ENCODE peak calls at places on chromosomes 16 and 17, in nine cellular contexts. One of them, this sample, is unnamed.

GRCh38 chr17:29930399-29931010 is 477 bp upstream of the SSH2 start:
- DNase-seq in CD8-positive, alpha-beta T cell: no peak
- DNase-seq in astrocyte of the cerebellum: no peak
- DNase-seq in fibroblast of pulmonary artery: no peak
- DNase-seq in fibroblast of lung: peak; percentile 60
- DNase-seq in cardiac muscle cell: peak; percentile 44
- DNase-seq in GM12878: no peak
- DNase-seq in HFF-Myc: no peak
- DNase-seq in AG04449: no peak
- DNase-seq in this sample: no peak

GRCh38 chr16:82585675-82586074 is 41.1 kb upstream of the CDH13 start:
- DNase-seq in CD8-positive, alpha-beta T cell: no peak
- DNase-seq in astrocyte of the cerebellum: peak; percentile 29
- DNase-seq in fibroblast of pulmonary artery: peak; percentile 20
- DNase-seq in fibroblast of lung: no peak
- DNase-seq in cardiac muscle cell: no peak
- DNase-seq in GM12878: no peak
- DNase-seq in HFF-Myc: no peak
- DNase-seq in AG04449: peak; percentile 34
- DNase-seq in this sample: no peak

GRCh38 chr17:4852504-4853075 is 19.4 kb downstream of the MINK1 start:
- DNase-seq in CD8-positive, alpha-beta T cell: peak; percentile 46
- DNase-seq in astrocyte of the cerebellum: peak; percentile 23
- DNase-seq in fibroblast of pulmonary artery: peak; percentile 62
- DNase-seq in fibroblast of lung: peak; percentile 41
- DNase-seq in cardiac muscle cell: peak; percentile 25
- DNase-seq in GM12878: no peak
- DNase-seq in HFF-Myc: peak; percentile 29
- DNase-seq in AG04449: no peak
- DNase-seq in this sample: peak; percentile 38

GRCh38 chr16:48608452-48608851 is 1.5 kb downstream of the N4BP1 start:
- DNase-seq in CD8-positive, alpha-beta T cell: peak; percentile 31
- DNase-seq in astrocyte of the cerebellum: no peak
- DNase-seq in fibroblast of pulmonary artery: no peak
- DNase-seq in fibroblast of lung: no peak
- DNase-seq in cardiac muscle cell: no peak
- DNase-seq in GM12878: peak; percentile 61
- DNase-seq in HFF-Myc: no peak
- DNase-seq in AG04449: no peak
- DNase-seq in this sample: no peak

GRCh38 chr17:81682565-81683207 is 911 bp downstream of the ARL16 start:
- DNase-seq in CD8-positive, alpha-beta T cell: no peak
- DNase-seq in astrocyte of the cerebellum: no peak
- DNase-seq in fibroblast of pulmonary artery: peak; percentile 11
- DNase-seq in fibroblast of lung: no peak
- DNase-seq in cardiac muscle cell: no peak
- DNase-seq in GM12878: no peak
- DNase-seq in HFF-Myc: no peak
- DNase-seq in AG04449: no peak
- DNase-seq in this sample: no peak

GRCh38 chr17:18957831-18958230 is 5.9 kb downstream of the SLC5A10 start:
- DNase-seq in CD8-positive, alpha-beta T cell: no peak
- DNase-seq in astrocyte of the cerebellum: no peak
- DNase-seq in fibroblast of pulmonary artery: no peak
- DNase-seq in fibroblast of lung: no peak
- DNase-seq in cardiac muscle cell: no peak
- DNase-seq in GM12878: no peak
- DNase-seq in HFF-Myc: no peak
- DNase-seq in AG04449: no peak
- DNase-seq in this sample: no peak

GRCh38 chr17:68097161-68097805 is 61.7 kb downstream of the KPNA2 start:
- DNase-seq in CD8-positive, alpha-beta T cell: no peak
- DNase-seq in astrocyte of the cerebellum: no peak
- DNase-seq in fibroblast of pulmonary artery: no peak
- DNase-seq in fibroblast of lung: no peak
- DNase-seq in cardiac muscle cell: no peak
- DNase-seq in GM12878: no peak
- DNase-seq in HFF-Myc: no peak
- DNase-seq in AG04449: no peak
- DNase-seq in this sample: no peak

GRCh38 chr16:27109666-27110523 is 43.2 kb downstream of the C16orf82 start:
- DNase-seq in CD8-positive, alpha-beta T cell: peak; percentile 64
- DNase-seq in astrocyte of the cerebellum: peak; percentile 28
- DNase-seq in fibroblast of pulmonary artery: peak; percentile 56
- DNase-seq in fibroblast of lung: peak; percentile 75
- DNase-seq in cardiac muscle cell: peak; percentile 78
- DNase-seq in GM12878: no peak
- DNase-seq in HFF-Myc: no peak
- DNase-seq in AG04449: no peak
- DNase-seq in this sample: peak; percentile 18

GRCh38 chr16:47311738-47312505 is 148.9 kb downstream of the ITFG1 start:
- DNase-seq in CD8-positive, alpha-beta T cell: no peak
- DNase-seq in astrocyte of the cerebellum: peak; percentile 19
- DNase-seq in fibroblast of pulmonary artery: peak; percentile 36
- DNase-seq in fibroblast of lung: no peak
- DNase-seq in cardiac muscle cell: no peak
- DNase-seq in GM12878: no peak
- DNase-seq in HFF-Myc: no peak
- DNase-seq in AG04449: no peak
- DNase-seq in this sample: no peak

GRCh38 chr17:15780188-15780587 is 48.1 kb downstream of the TBC1D26 start:
- DNase-seq in CD8-positive, alpha-beta T cell: no peak
- DNase-seq in astrocyte of the cerebellum: no peak
- DNase-seq in fibroblast of pulmonary artery: no peak
- DNase-seq in fibroblast of lung: no peak
- DNase-seq in cardiac muscle cell: no peak
- DNase-seq in GM12878: no peak
- DNase-seq in HFF-Myc: no peak
- DNase-seq in AG04449: no peak
- DNase-seq in this sample: no peak

GRCh38 chr17:15779119-15779518 is 47.0 kb downstream of the TBC1D26 start:
- DNase-seq in CD8-positive, alpha-beta T cell: no peak
- DNase-seq in astrocyte of the cerebellum: no peak
- DNase-seq in fibroblast of pulmonary artery: no peak
- DNase-seq in fibroblast of lung: no peak
- DNase-seq in cardiac muscle cell: no peak
- DNase-seq in GM12878: no peak
- DNase-seq in HFF-Myc: no peak
- DNase-seq in AG04449: no peak
- DNase-seq in this sample: no peak

GRCh38 chr17:15777717-15778116 is 45.6 kb downstream of the TBC1D26 start:
- DNase-seq in CD8-positive, alpha-beta T cell: no peak
- DNase-seq in astrocyte of the cerebellum: no peak
- DNase-seq in fibroblast of pulmonary artery: no peak
- DNase-seq in fibroblast of lung: no peak
- DNase-seq in cardiac muscle cell: no peak
- DNase-seq in GM12878: no peak
- DNase-seq in HFF-Myc: no peak
- DNase-seq in AG04449: no peak
- DNase-seq in this sample: no peak

GRCh38 chr17:15777297-15777696 is 45.2 kb downstream of the TBC1D26 start:
- DNase-seq in CD8-positive, alpha-beta T cell: no peak
- DNase-seq in astrocyte of the cerebellum: no peak
- DNase-seq in fibroblast of pulmonary artery: no peak
- DNase-seq in fibroblast of lung: no peak
- DNase-seq in cardiac muscle cell: no peak
- DNase-seq in GM12878: no peak
- DNase-seq in HFF-Myc: no peak
- DNase-seq in AG04449: no peak
- DNase-seq in this sample: no peak

DNA sequence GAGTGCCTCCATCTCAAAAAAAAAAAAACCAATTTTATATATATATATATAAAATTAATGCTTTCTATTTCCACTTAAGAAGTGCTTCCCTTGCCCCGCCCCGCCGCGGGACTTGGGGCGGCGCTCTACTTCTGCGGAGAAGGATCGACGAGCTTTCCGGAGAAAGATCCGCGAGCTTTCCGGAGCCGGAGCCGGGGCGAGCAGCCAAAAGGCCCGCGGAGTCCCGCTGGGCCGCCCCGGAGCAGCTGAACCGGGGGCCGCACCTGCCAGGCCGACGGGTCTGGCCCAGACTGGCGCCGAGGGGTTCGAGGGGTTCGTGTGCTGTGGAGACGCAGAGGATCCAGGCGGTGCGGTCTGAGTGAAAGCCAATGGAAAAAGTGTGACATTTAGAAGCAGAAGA is 50.7 kb downstream of the TBC1D26 start:
- DNase-seq in CD8-positive, alpha-beta T cell: no peak
- DNase-seq in astrocyte of the cerebellum: no peak
- DNase-seq in fibroblast of pulmonary artery: peak; percentile 52
- DNase-seq in fibroblast of lung: peak; percentile 55
- DNase-seq in cardiac muscle cell: no peak
- DNase-seq in GM12878: no peak
- DNase-seq in HFF-Myc: no peak
- DNase-seq in AG04449: no peak
- DNase-seq in this sample: no peak
- H3K4me3 ChIP-seq in CD8-positive, alpha-beta T cell: no peak overlapping the region
- H3K4me3 ChIP-seq in astrocyte of the cerebellum: peak overlapping the region; percentile 30
- H3K4me3 ChIP-seq in fibroblast of pulmonary artery: peak overlapping the region; percentile 36
- H3K4me3 ChIP-seq in fibroblast of lung: no peak overlapping the region
- H3K4me3 ChIP-seq in cardiac muscle cell: no peak overlapping the region
- H3K4me3 ChIP-seq in GM12878: no peak overlapping the region
- H3K4me3 ChIP-seq in HFF-Myc: peak overlapping the region; percentile 1
- H3K4me3 ChIP-seq in AG04449: peak overlapping the region; percentile 27
- H3K4me3 ChIP-seq in this sample: peak overlapping the region; percentile 32

DNA sequence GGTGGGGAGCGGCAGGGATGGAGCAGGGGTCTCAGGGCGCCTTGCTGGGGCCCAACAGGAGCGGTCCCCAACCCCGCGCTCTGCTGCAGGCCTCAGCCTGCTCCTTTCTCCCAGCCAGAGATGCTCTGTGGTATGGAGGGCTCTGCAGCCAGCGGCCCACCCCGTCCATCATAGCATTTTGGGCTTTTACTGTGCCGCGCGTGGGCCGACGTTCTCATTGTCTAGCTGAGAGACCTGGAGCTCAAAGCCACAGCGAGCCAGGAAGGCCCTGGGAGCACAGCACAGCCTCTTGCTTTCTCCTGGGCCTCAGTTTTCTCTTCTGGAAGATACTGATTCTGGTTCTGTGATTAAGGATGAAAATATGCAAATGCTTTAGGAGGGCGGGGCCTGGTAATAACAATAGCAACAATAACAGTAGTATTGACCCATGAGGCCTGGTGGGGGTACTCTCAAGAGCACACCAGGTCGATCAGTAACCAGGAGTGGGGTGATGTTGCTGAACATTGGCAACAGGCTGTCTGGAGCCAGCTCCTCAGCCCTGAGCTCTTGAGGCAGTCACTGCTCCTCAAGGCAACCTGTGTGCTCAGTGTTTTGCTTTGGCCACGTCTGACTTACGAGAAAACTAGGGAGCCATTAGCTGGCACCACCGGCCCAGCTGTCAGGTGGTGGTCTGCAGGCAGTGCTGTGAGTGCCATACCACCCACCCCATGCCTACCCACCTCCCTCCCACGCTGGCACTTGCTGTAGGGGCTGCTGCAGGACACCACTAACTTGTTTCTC is 1.1 kb upstream of the RASD1 start:
- DNase-seq in CD8-positive, alpha-beta T cell: no peak
- DNase-seq in astrocyte of the cerebellum: no peak
- DNase-seq in fibroblast of pulmonary artery: no peak
- DNase-seq in fibroblast of lung: no peak
- DNase-seq in cardiac muscle cell: no peak
- DNase-seq in GM12878: no peak
- DNase-seq in HFF-Myc: no peak
- DNase-seq in AG04449: no peak
- DNase-seq in this sample: no peak
- H3K4me3 ChIP-seq in CD8-positive, alpha-beta T cell: peak overlapping the region; percentile 76
- H3K4me3 ChIP-seq in astrocyte of the cerebellum: no peak overlapping the region
- H3K4me3 ChIP-seq in fibroblast of pulmonary artery: no peak overlapping the region
- H3K4me3 ChIP-seq in fibroblast of lung: peak overlapping the region; percentile 15
- H3K4me3 ChIP-seq in cardiac muscle cell: no peak overlapping the region
- H3K4me3 ChIP-seq in GM12878: no peak overlapping the region
- H3K4me3 ChIP-seq in HFF-Myc: no peak overlapping the region
- H3K4me3 ChIP-seq in AG04449: peak overlapping the region; percentile 23
- H3K4me3 ChIP-seq in this sample: peak overlapping the region; percentile 29

DNA sequence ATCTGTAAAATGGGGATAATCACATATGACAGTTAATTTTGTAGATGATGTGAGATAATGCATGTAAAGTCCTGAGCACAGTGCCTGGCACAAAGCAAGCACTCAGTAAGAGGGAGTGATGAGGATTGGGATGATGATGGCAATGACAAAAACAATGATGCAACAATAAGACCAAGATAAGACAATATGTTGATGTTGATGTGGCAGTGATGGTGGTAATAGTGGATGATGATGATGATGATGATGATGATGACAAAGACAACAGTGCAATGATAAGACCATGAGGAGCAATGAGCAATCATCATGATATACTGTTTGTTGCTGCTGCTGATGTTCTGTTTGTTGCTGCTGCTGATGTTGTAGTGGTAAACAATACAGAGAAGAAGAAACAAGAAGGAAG is 344.1 kb downstream of the NPIPA8 start:
- DNase-seq in CD8-positive, alpha-beta T cell: no peak
- DNase-seq in astrocyte of the cerebellum: no peak
- DNase-seq in fibroblast of pulmonary artery: no peak
- DNase-seq in fibroblast of lung: no peak
- DNase-seq in cardiac muscle cell: no peak
- DNase-seq in GM12878: no peak
- DNase-seq in HFF-Myc: no peak
- DNase-seq in AG04449: no peak
- DNase-seq in this sample: no peak
- H3K4me3 ChIP-seq in CD8-positive, alpha-beta T cell: no peak overlapping the region
- H3K4me3 ChIP-seq in astrocyte of the cerebellum: no peak overlapping the region
- H3K4me3 ChIP-seq in fibroblast of pulmonary artery: no peak overlapping the region
- H3K4me3 ChIP-seq in fibroblast of lung: no peak overlapping the region
- H3K4me3 ChIP-seq in cardiac muscle cell: no peak overlapping the region
- H3K4me3 ChIP-seq in GM12878: no peak overlapping the region
- H3K4me3 ChIP-seq in HFF-Myc: no peak overlapping the region
- H3K4me3 ChIP-seq in AG04449: no peak overlapping the region
- H3K4me3 ChIP-seq in this sample: no peak overlapping the region

GRCh38 chr16:12083625-12084024 is 107.1 kb downstream of the SNX29 start:
- DNase-seq in CD8-positive, alpha-beta T cell: no peak
- DNase-seq in astrocyte of the cerebellum: no peak
- DNase-seq in fibroblast of pulmonary artery: no peak
- DNase-seq in fibroblast of lung: no peak
- DNase-seq in cardiac muscle cell: no peak
- DNase-seq in GM12878: no peak
- DNase-seq in HFF-Myc: no peak
- DNase-seq in AG04449: no peak
- DNase-seq in this sample: no peak

GRCh38 chr16:12087901-12088364 is 111.4 kb downstream of the SNX29 start:
- DNase-seq in CD8-positive, alpha-beta T cell: peak; percentile 39
- DNase-seq in astrocyte of the cerebellum: no peak
- DNase-seq in fibroblast of pulmonary artery: no peak
- DNase-seq in fibroblast of lung: no peak
- DNase-seq in cardiac muscle cell: no peak
- DNase-seq in GM12878: no peak
- DNase-seq in HFF-Myc: no peak
- DNase-seq in AG04449: no peak
- DNase-seq in this sample: no peak

GRCh38 chr16:12084436-12084835 is 107.9 kb downstream of the SNX29 start:
- DNase-seq in CD8-positive, alpha-beta T cell: no peak
- DNase-seq in astrocyte of the cerebellum: no peak
- DNase-seq in fibroblast of pulmonary artery: no peak
- DNase-seq in fibroblast of lung: no peak
- DNase-seq in cardiac muscle cell: no peak
- DNase-seq in GM12878: no peak
- DNase-seq in HFF-Myc: no peak
- DNase-seq in AG04449: no peak
- DNase-seq in this sample: no peak

GRCh38 chr16:12089492-12090161 is 113.1 kb downstream of the SNX29 start:
- DNase-seq in CD8-positive, alpha-beta T cell: peak; percentile 35
- DNase-seq in astrocyte of the cerebellum: no peak
- DNase-seq in fibroblast of pulmonary artery: peak; percentile 76
- DNase-seq in fibroblast of lung: peak; percentile 50
- DNase-seq in cardiac muscle cell: peak; percentile 69
- DNase-seq in GM12878: no peak
- DNase-seq in HFF-Myc: no peak
- DNase-seq in AG04449: no peak
- DNase-seq in this sample: peak; percentile 30

GRCh38 chr16:12086861-12087260 is 110.3 kb downstream of the SNX29 start:
- DNase-seq in CD8-positive, alpha-beta T cell: no peak
- DNase-seq in astrocyte of the cerebellum: no peak
- DNase-seq in fibroblast of pulmonary artery: no peak
- DNase-seq in fibroblast of lung: no peak
- DNase-seq in cardiac muscle cell: no peak
- DNase-seq in GM12878: no peak
- DNase-seq in HFF-Myc: no peak
- DNase-seq in AG04449: no peak
- DNase-seq in this sample: no peak
- H3K4me3 ChIP-seq in CD8-positive, alpha-beta T cell: no peak overlapping the region
- H3K4me3 ChIP-seq in astrocyte of the cerebellum: no peak overlapping the region
- H3K4me3 ChIP-seq in fibroblast of pulmonary artery: no peak overlapping the region
- H3K4me3 ChIP-seq in fibroblast of lung: no peak overlapping the region
- H3K4me3 ChIP-seq in cardiac muscle cell: no peak overlapping the region
- H3K4me3 ChIP-seq in GM12878: no peak overlapping the region
- H3K4me3 ChIP-seq in HFF-Myc: no peak overlapping the region
- H3K4me3 ChIP-seq in AG04449: no peak overlapping the region
- H3K4me3 ChIP-seq in this sample: no peak overlapping the region